ENCODE peak calls at places on chromosomes 7 and 10, in four cellular contexts. O is stomach, A is AG04450, V is tibial nerve. K is an unnamed sample.

GRCh38 chr10:110221721-110222261 is 14.4 kb downstream of the MXI1 start:
- DNase-seq in O (peak), A (peak), V (peak), K (peak)

GRCh38 chr7:69388462-69389137 is 209.7 kb upstream of the AUTS2 start:
- DNase-seq in O (no peak), A (no peak), V (no peak), K (no peak)

GRCh38 chr7:124764071-124764846 is 1.3 kb downstream of the GPR37 start:
- DNase-seq in O (no peak), A (no peak), V (no peak), K (no peak)

GRCh38 chr10:3787001-3787400 is 2.0 kb upstream of the KLF6 start:
- DNase-seq in O (no peak), A (no peak), V (no peak), K (no peak)

GRCh38 chr7:101093907-101094306 is 8.6 kb downstream of the TRIM56 start:
- DNase-seq in O (no peak), A (peak), V (no peak), K (no peak)

GRCh38 chr10:84397735-84398144 is 69.4 kb downstream of the CCSER2 start:
- DNase-seq in O (no peak), A (no peak), V (no peak), K (no peak)

GRCh38 chr7:36278069-36278766 is 111.4 kb upstream of the ANLN start:
- DNase-seq in O (no peak), A (no peak), V (no peak), K (no peak)

GRCh38 chr10:89213191-89213808 is 6.2 kb upstream of the CH25H start:
- DNase-seq in O (no peak), A (no peak), V (no peak), K (peak)

GRCh38 chr10:122649903-122650302 is 49.7 kb downstream of the C10orf120 start:
- DNase-seq in O (no peak), A (no peak), V (no peak), K (no peak)

GRCh38 chr7:2785071-2785500 is 59.0 kb downstream of the GNA12 start:
- DNase-seq in O (no peak), A (no peak), V (no peak), K (peak)

GRCh38 chr7:138603549-138604324 is 97.4 kb downstream of the SVOPL start:
- DNase-seq in O (no peak), A (no peak), V (no peak), K (no peak)

GRCh38 chr10:117169480-117169879 is 27.8 kb upstream of the KCNK18 start:
- DNase-seq in O (no peak), A (no peak), V (no peak), K (no peak)

GRCh38 chr7:128387216-128387615 is 22.6 kb downstream of the IMPDH1 start:
- DNase-seq in O (no peak), A (no peak), V (no peak), K (no peak)

GRCh38 chr10:69242844-69243212 is 22.7 kb downstream of the HKDC1 start:
- DNase-seq in O (no peak), A (no peak), V (no peak), K (no peak)

GRCh38 chr7:50653116-50653854 is 88.1 kb upstream of the DDC start:
- DNase-seq in O (peak), A (no peak), V (peak), K (peak)

GRCh38 chr10:75505840-75506506 is 74.5 kb downstream of the LRMDA start:
- DNase-seq in O (no peak), A (no peak), V (no peak), K (no peak)

GRCh38 chr10:14665304-14665703 is 109.4 kb downstream of the FAM107B start:
- DNase-seq in O (no peak), A (no peak), V (no peak), K (no peak)

GRCh38 chr10:22686347-22686746 is 28.0 kb downstream of the PIP4K2A start:
- DNase-seq in O (no peak), A (no peak), V (no peak), K (no peak)
- H3K27ac ChIP-seq in O (no peak), A (no peak), V (peak), K (no peak)

DNA sequence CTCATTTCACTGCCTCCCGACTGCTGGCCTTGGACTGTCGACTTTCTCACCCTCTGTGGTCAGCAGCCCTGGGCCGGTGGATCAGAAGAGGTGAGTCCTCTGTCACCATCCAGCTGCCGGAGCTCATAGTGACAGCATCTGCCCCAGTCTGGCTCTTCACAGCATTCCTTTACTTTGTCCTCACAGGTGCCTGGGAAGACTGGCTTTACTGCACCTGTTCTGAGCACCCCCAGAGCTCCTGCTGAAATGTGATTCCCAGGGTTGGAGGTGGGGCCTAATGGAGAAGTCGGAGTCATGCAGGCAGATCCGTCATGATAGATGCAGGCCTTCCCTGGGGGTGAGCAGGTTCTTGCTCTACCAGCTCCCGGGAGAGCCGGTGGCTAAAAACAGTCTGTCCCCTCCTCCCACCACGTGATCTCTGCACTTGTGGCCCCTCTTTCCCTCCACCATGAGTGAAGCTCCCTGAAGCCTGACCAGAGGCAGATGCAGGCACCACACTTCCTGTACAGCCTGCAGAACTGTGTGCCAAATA is 171.5 kb downstream of the ZMYND11 start:
- DNase-seq in O (no peak), A (no peak), V (no peak), K (no peak)
- H3K27ac ChIP-seq in O (no peak), A (no peak), V (no peak), K (no peak)

GRCh38 chr10:126384269-126384873 is 3.9 kb downstream of the ADAM12 start:
- DNase-seq in O (no peak), A (peak), V (no peak), K (no peak)
- H3K27ac ChIP-seq in O (no peak), A (peak), V (no peak), K (peak)

DNA sequence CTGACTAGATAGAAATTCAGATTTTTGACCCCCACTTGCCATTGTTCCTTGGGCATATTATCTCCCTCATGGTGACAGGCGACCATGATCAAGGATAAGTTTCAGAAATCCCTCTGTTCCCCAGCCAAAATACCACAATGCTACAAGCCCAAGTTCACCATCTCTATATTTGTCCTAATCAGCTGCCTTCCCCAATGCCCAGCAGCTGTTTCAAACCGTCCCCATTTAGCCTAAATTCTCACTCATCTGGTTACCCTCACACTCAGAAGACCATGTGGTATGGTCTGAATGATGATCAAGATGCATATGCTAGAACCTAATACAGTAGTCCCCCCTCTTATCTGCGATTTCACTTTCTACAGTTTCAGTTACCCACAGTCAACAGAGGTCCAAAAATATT is 956 bp upstream of the GJC3 start:
- DNase-seq in O (no peak), A (no peak), V (no peak), K (no peak)
- H3K27ac ChIP-seq in O (no peak), A (no peak), V (peak), K (no peak)

DNA sequence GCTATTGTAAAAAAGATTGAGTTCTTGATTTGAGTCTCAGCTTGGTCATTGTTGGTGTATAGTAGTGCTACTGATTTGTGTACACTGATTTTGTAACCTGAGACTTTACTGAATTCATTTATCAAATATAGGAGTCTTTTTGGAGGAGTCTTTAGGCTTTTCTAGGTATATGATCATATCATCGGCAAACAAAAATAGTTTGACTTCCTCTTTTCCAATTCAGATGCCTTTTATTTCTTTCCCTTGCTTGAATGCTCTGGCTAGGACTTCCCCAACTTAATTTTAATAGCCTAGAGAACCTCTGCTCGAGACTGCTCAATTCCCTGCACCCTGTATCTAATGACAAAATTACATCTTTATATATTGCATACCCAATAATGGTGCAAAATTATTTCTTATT is 154.4 kb downstream of the CCDC7 start:
- DNase-seq in O (no peak), A (no peak), V (no peak), K (no peak)
- H3K27ac ChIP-seq in O (no peak), A (no peak), V (no peak), K (no peak)

GRCh38 chr7:16881809-16882208 is at the start of gene AGR3:
- DNase-seq in O (peak), A (no peak), V (no peak), K (no peak)
- H3K27ac ChIP-seq in O (peak), A (no peak), V (no peak), K (no peak)

GRCh38 chr7:121073463-121074099 is 85.1 kb downstream of the CPED1 start:
- DNase-seq in O (no peak), A (no peak), V (no peak), K (no peak)

GRCh38 chr7:121071662-121072061 is 83.2 kb downstream of the CPED1 start:
- DNase-seq in O (no peak), A (no peak), V (no peak), K (no peak)

GRCh38 chr7:121072826-121073225 is 84.3 kb downstream of the CPED1 start:
- DNase-seq in O (no peak), A (no peak), V (no peak), K (no peak)

GRCh38 chr7:121069346-121070100 is 81.0 kb downstream of the CPED1 start:
- DNase-seq in O (no peak), A (no peak), V (no peak), K (no peak)

DNA sequence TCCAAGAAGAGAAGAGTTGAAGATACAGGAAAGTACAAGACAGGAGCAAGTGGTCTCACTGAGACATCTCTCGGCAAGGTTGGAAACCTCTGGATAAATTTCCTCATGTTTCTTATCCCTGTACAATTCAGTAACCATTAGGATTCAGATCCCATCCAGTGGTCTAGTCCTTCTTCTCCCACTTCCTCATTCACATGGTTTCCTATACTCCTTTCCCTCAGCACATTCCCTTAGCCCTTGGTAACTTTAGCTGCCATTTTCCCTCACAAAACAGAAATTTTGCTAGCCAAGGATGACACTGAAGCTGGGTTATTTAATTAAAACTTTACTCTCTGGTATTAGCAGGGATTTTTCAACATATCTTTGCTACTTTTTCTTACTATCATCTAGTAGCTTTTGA is 82.6 kb downstream of the CPED1 start:
- DNase-seq in O (no peak), A (no peak), V (no peak), K (no peak)
- H3K27ac ChIP-seq in O (no peak), A (no peak), V (no peak), K (no peak)

GRCh38 chr10:102450124-102450373 is 1.3 kb downstream of the C10orf95 start:
- DNase-seq in O (no peak), A (no peak), V (no peak), K (no peak)
- H3K27ac ChIP-seq in O (peak), A (no peak), V (peak), K (no peak)